ENCODE peak calls at places on chromosome 17, in seven cellular contexts. E, T, K, C, Y, X and O are unnamed samples.

GRCh38 chr17:62094175-62094574 is 29.1 kb upstream of the MED13 start:
- DNase-seq in X (peak; percentile 12), T (no peak), E (no peak), K (no peak), C (no peak), Y (peak; percentile 36), O (no peak)

GRCh38 chr17:44904001-44904984 is 5.0 kb upstream of the EFTUD2 start:
- DNase-seq in E (no peak), T (no peak), C (no peak), X (no peak), Y (no peak), K (no peak), O (no peak)

GRCh38 chr17:55320594-55321506 is 56.1 kb downstream of the HLF start:
- DNase-seq in T (no peak), C (no peak), K (no peak), X (peak; percentile 65), Y (no peak), E (no peak), O (no peak)

GRCh38 chr17:39517224-39517623 is 55.9 kb downstream of the CDK12 start:
- DNase-seq in C (no peak), T (peak; percentile 92), E (no peak), K (no peak), X (peak; percentile 7), Y (peak; percentile 28), O (no peak)

GRCh38 chr17:17496189-17497064 is at the start of gene RASD1:
- DNase-seq in E (no peak), Y (peak; percentile 97), C (peak; percentile 92), T (peak; percentile 76), K (no peak), X (peak; percentile 81), O (no peak)

GRCh38 chr17:15171433-15172047 is 93.6 kb downstream of the PMP22 start:
- DNase-seq in E (no peak), Y (peak; percentile 87), X (peak; percentile 47), C (peak; percentile 79), T (peak; percentile 60), K (peak; percentile 47), O (no peak)

GRCh38 chr17:62727916-62728672 is 80.0 kb downstream of the MARCHF10 start:
- DNase-seq in X (no peak), K (no peak), E (no peak), Y (no peak), C (no peak), T (no peak), O (no peak)

GRCh38 chr17:12388206-12388605 is 277.5 kb upstream of the MYOCD start:
- DNase-seq in E (no peak), Y (peak; percentile 36), X (no peak), T (peak; percentile 52), K (no peak), C (no peak), O (no peak)

GRCh38 chr17:66855204-66855603 is 20.3 kb downstream of the CACNG5 start:
- DNase-seq in T (no peak), E (no peak), Y (no peak), X (no peak), K (no peak), C (peak; percentile 14), O (no peak)

GRCh38 chr17:42387663-42388380 is 420 bp downstream of the STAT3 start:
- DNase-seq in K (no peak), E (no peak), X (peak; percentile 62), Y (peak; percentile 59), C (peak; percentile 68), T (no peak), O (no peak)

GRCh38 chr17:79809530-79810137 is 12.8 kb upstream of the CBX8 start:
- DNase-seq in C (peak; percentile 26), T (no peak), K (no peak), Y (no peak), E (no peak), X (no peak), O (no peak)

GRCh38 chr17:79810138-79811027 is 13.5 kb upstream of the CBX8 start:
- DNase-seq in C (peak; percentile 97), Y (peak; percentile 86), K (peak; percentile 70), E (no peak), T (peak; percentile 83), X (peak; percentile 80), O (no peak)

GRCh38 chr17:79811036-79811887 is 14.4 kb upstream of the CBX8 start:
- DNase-seq in Y (peak; percentile 49), C (peak; percentile 57), K (peak; percentile 50), E (no peak), T (no peak), X (peak; percentile 43), O (no peak)

GRCh38 chr17:79806863-79807720 is 10.2 kb upstream of the CBX8 start:
- DNase-seq in Y (no peak), T (no peak), C (peak; percentile 31), X (no peak), E (no peak), K (no peak), O (no peak)

GRCh38 chr17:79808763-79809529 is 12.1 kb upstream of the CBX8 start:
- DNase-seq in Y (no peak), E (no peak), C (peak; percentile 64), T (no peak), K (peak; percentile 60), X (peak; percentile 62), O (no peak)
- TF ChIP-seq EZH2 in Y (no peak), E (no peak), C (no peak), T (no peak), K (no peak), X (peak; percentile 29), O (peak; percentile 63)

GRCh38 chr17:80455784-80456183 is 20.6 kb downstream of the NPTX1 start:
- DNase-seq in X (no peak), E (no peak), T (no peak), Y (peak; percentile 59), K (no peak), C (peak; percentile 30), O (no peak)
- H3K9ac ChIP-seq in X (peak overlapping the region; percentile 88), E (no peak overlapping the region), T (no peak overlapping the region), Y (peak overlapping the region; percentile 96), K (peak overlapping the region; percentile 99), C (no peak overlapping the region), O (peak overlapping the region; percentile 94)

GRCh38 chr17:7443499-7444485 is 1.1 kb upstream of the CHRNB1 start:
- DNase-seq in E (no peak), C (no peak), K (no peak), X (peak; percentile 90), T (peak; percentile 72), Y (peak; percentile 67), O (no peak)

GRCh38 chr17:7442142-7442541 is 2.7 kb upstream of the CHRNB1 start:
- DNase-seq in C (no peak), Y (no peak), T (no peak), X (no peak), K (no peak), E (no peak), O (no peak)

GRCh38 chr17:7446669-7447068 is 1.8 kb downstream of the CHRNB1 start:
- DNase-seq in K (no peak), E (no peak), T (no peak), C (peak; percentile 29), X (no peak), Y (peak; percentile 22), O (no peak)

GRCh38 chr17:7444682-7445010 is 215 bp upstream of the CHRNB1 start:
- DNase-seq in X (no peak), T (no peak), Y (no peak), K (no peak), E (no peak), C (no peak), O (no peak)

DNA sequence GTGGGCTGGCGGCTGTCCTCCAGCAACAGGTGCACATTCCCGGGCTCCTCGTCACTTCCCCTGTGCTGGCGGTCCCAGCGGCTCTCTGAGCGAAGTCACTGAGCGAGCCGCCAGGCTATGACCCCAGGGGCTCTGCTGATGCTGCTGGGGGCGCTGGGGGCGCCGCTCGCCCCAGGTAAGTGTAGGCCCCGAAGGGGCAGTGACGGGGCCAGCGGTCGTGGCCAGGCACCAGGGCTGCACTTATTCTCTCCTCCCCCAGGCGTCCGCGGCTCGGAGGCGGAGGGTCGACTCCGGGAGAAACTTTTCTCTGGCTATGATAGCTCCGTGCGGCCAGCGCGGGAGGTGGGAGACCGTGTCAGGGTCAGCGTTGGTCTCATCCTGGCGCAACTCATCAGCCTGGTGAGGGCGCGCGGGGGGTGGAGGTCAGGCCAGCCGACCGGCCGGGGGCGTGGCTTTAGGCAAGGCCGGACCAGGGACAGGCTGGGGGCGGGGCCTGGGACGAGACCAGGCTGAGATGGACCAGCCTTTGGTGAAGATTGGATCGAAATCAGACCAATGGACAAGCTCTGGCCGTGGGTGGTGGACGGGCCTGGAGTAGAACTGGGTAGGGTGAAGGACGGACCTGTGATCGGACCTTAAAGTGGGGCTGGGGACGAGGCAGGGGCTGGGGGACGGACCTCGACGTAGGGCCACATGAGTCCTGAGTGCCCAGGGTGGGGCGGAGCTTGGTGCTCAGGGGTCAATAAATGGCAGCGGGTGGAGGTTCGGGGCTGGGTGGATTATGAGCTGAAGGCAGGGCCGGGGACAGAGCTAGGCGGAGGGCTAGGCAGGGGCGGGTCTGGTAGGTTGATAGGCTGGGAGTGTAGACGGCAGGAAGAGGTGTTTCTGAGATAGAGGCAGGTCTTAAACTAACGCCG is at the start of gene CHRNB1:
- DNase-seq in T (peak; percentile 52), E (no peak), Y (peak; percentile 62), X (no peak), K (peak; percentile 52), C (peak; percentile 96), O (no peak)
- H3K4me3 ChIP-seq in T (peak within 1 kb of the TSS; percentile 49), E (peak within 1 kb of the TSS; percentile 55), Y (peak within 1 kb of the TSS; percentile 56), X (peak within 1 kb of the TSS; percentile 43), K (peak within 1 kb of the TSS; percentile 64), C (peak within 1 kb of the TSS; percentile 71), O (peak within 1 kb of the TSS; percentile 40)

DNA sequence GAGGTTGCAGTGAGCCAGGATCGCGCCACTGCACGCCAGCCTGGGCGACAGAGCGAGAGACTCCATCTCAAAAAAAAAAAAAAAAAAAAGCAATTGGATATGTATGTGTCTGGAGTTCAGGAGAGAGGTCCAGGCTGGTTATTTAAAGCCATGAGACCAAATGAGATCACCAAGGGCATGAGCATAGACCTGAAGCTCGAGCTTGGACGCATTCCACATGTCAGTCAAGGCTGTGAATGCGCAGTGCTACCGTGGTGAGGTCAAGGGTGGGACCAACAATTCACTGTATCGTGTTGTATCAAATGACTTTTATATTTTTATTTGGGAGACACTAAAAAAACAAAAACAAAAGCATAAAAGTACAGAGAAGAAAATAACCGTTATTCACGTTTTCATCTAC is 29.1 kb upstream of the SPNS2 start:
- DNase-seq in K (no peak), E (no peak), T (no peak), Y (no peak), X (no peak), C (peak; percentile 1), O (no peak)
- TF ChIP-seq EZH2 in K (no peak), E (no peak), T (no peak), Y (no peak), X (no peak), C (no peak), O (no peak)

DNA sequence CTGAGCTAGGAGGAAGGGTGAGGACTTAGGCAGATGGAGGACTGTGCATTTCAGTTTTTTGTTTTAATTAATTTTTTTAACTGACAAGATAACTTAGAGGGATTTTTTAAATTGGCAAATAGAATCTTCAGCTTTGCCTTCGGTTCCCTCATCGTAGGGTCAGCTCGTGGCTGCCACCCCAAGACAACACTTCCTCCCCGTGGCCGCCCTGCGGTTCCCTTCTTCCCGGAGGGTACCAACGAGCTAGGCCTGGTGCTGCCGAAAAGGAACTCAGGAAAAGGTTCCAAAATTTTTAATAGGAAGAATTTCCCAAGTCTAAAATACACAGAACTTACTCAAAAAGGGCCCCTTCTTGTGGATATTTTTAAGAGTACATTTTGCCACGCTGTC is 210.5 kb upstream of the CHMP6 start:
- DNase-seq in E (no peak), T (no peak), C (no peak), K (no peak), Y (no peak), X (no peak), O (no peak)
- H3K9ac ChIP-seq in E (peak overlapping the region; percentile 60), T (no peak overlapping the region), C (no peak overlapping the region), K (no peak overlapping the region), Y (no peak overlapping the region), X (no peak overlapping the region), O (no peak overlapping the region)

GRCh38 chr17:13599808-13600398 is 1.8 kb downstream of the HS3ST3A1 start:
- DNase-seq in X (no peak), Y (peak; percentile 49), C (no peak), E (no peak), T (no peak), K (no peak), O (no peak)
- H3K4me3 ChIP-seq in X (peak overlapping the region; percentile 71), Y (peak overlapping the region; percentile 98), C (peak overlapping the region; percentile 58), E (no peak overlapping the region), T (peak overlapping the region; percentile 89), K (no peak overlapping the region), O (no peak overlapping the region)